ENCODE peak calls at places on chromosomes 6 and 20, in ten cellular contexts. X is spleen, B is transverse colon, M is GM23338, A is K562, Q is upper lobe of left lung, U is Panc1, H is vagina, T is prostate gland, F is breast epithelium. L is an unnamed sample.

GRCh38 chr6:101195581-101195980 is 197.9 kb upstream of the GRIK2 start:
- DNase-seq in X (no peak), B (no peak), M (no peak), A (no peak), Q (no peak), U (no peak), H (no peak), T (no peak), F (no peak), L (no peak)

GRCh38 chr20:45985573-45985972 is 13.6 kb upstream of the ZNF335 start:
- DNase-seq in X (no peak), B (no peak), M (peak), A (no peak), Q (no peak), U (no peak), H (no peak), T (no peak), F (no peak), L (no peak)

GRCh38 chr20:61663521-61664425 is 401.9 kb downstream of the TAF4 start:
- DNase-seq in X (peak), B (no peak), M (no peak), A (no peak), Q (peak), U (no peak), H (no peak), T (no peak), F (no peak), L (no peak)

GRCh38 chr20:50635676-50636600 is 55.4 kb downstream of the RIPOR3 start:
- DNase-seq in X (peak), B (peak), M (peak), A (peak), Q (peak), U (peak), H (no peak), T (peak), F (no peak), L (peak)

GRCh38 chr20:43191946-43192847 is 2.5 kb upstream of the PTPRT start:
- DNase-seq in X (no peak), B (no peak), M (peak), A (peak), Q (peak), U (no peak), H (no peak), T (no peak), F (peak), L (no peak)

GRCh38 chr6:110520188-110520956 is 44.0 kb upstream of the SLC22A16 start:
- DNase-seq in X (no peak), B (no peak), M (no peak), A (no peak), Q (no peak), U (no peak), H (peak), T (no peak), F (no peak), L (no peak)

GRCh38 chr6:13099771-13100170 is 228.6 kb downstream of the TBC1D7 start:
- DNase-seq in X (no peak), B (no peak), M (no peak), A (peak), Q (no peak), U (no peak), H (no peak), T (no peak), F (no peak), L (no peak)

GRCh38 chr6:88238065-88238464 is 71.9 kb upstream of the CNR1 start:
- DNase-seq in X (no peak), B (peak), M (peak), A (no peak), Q (no peak), U (peak), H (no peak), T (no peak), F (no peak), L (no peak)

GRCh38 chr20:761418-762381 is 6.6 kb downstream of the SLC52A3 start:
- DNase-seq in X (no peak), B (no peak), M (no peak), A (no peak), Q (peak), U (no peak), H (no peak), T (no peak), F (no peak), L (no peak)

GRCh38 chr20:23608251-23608846 is 2.6 kb upstream of the CST9 start:
- DNase-seq in X (no peak), B (no peak), M (no peak), A (no peak), Q (peak), U (no peak), H (no peak), T (no peak), F (no peak), L (no peak)

GRCh38 chr6:81486234-81486633 is 266.2 kb downstream of the TENT5A start:
- DNase-seq in X (no peak), B (no peak), M (no peak), A (no peak), Q (no peak), U (no peak), H (no peak), T (no peak), F (no peak), L (no peak)

GRCh38 chr20:4195499-4195898 is 180.1 kb upstream of the RNF24 start:
- DNase-seq in X (peak), B (no peak), M (peak), A (peak), Q (no peak), U (no peak), H (no peak), T (no peak), F (no peak), L (no peak)

GRCh38 chr6:147381734-147382133 is 126.8 kb upstream of the SAMD5 start:
- DNase-seq in X (no peak), B (no peak), M (no peak), A (no peak), Q (no peak), U (no peak), H (no peak), T (no peak), F (no peak), L (no peak)

GRCh38 chr20:62753626-62754025 is 42.6 kb upstream of the MRGBP start:
- DNase-seq in X (peak), B (no peak), M (no peak), A (no peak), Q (peak), U (no peak), H (no peak), T (no peak), F (no peak), L (no peak)

GRCh38 chr6:78436335-78436734 is 431.0 kb upstream of the IRAK1BP1 start:
- DNase-seq in X (no peak), B (no peak), M (peak), A (no peak), Q (no peak), U (no peak), H (no peak), T (no peak), F (no peak), L (no peak)

GRCh38 chr6:14804444-14805210 is 441.2 kb upstream of the JARID2 start:
- DNase-seq in X (peak), B (peak), M (no peak), A (no peak), Q (peak), U (no peak), H (no peak), T (no peak), F (peak), L (no peak)

GRCh38 chr6:451336-451735 is 59.8 kb downstream of the IRF4 start:
- DNase-seq in X (peak), B (no peak), M (no peak), A (no peak), Q (no peak), U (no peak), H (no peak), T (no peak), F (no peak), L (no peak)

GRCh38 chr6:83514877-83515466 is 2.6 kb downstream of the PRSS35 start:
- DNase-seq in X (no peak), B (no peak), M (peak), A (peak), Q (no peak), U (peak), H (no peak), T (peak), F (no peak), L (peak)

GRCh38 chr6:150767585-150768164 is 97.8 kb upstream of the MTHFD1L start:
- DNase-seq in X (no peak), B (no peak), M (peak), A (no peak), Q (no peak), U (no peak), H (no peak), T (no peak), F (no peak), L (no peak)

GRCh38 chr20:6818033-6818808 is 50.7 kb downstream of the BMP2 start:
- DNase-seq in X (no peak), B (no peak), M (peak), A (no peak), Q (no peak), U (no peak), H (no peak), T (no peak), F (no peak), L (no peak)

GRCh38 chr20:52025938-52026337 is 165.6 kb downstream of the ZFP64 start:
- DNase-seq in X (no peak), B (no peak), M (no peak), A (no peak), Q (no peak), U (no peak), H (no peak), T (no peak), F (no peak), L (no peak)

GRCh38 chr6:9437836-9438235 is 977.0 kb downstream of the TFAP2A start:
- DNase-seq in X (no peak), B (no peak), M (no peak), A (no peak), Q (no peak), U (no peak), H (no peak), T (no peak), F (no peak), L (no peak)

GRCh38 chr20:33076662-33077398 is 2.6 kb upstream of the BPIFB4 start:
- DNase-seq in X (peak), B (no peak), M (peak), A (no peak), Q (no peak), U (no peak), H (no peak), T (no peak), F (no peak), L (no peak)

GRCh38 chr6:38213275-38213674 is 393.7 kb downstream of the ZFAND3 start:
- DNase-seq in X (no peak), B (peak), M (no peak), A (no peak), Q (no peak), U (no peak), H (peak), T (no peak), F (no peak), L (peak)

GRCh38 chr20:51979226-51979625 is 176.9 kb upstream of the SALL4 start:
- DNase-seq in X (no peak), B (no peak), M (no peak), A (no peak), Q (no peak), U (no peak), H (no peak), T (no peak), F (no peak), L (no peak)

GRCh38 chr20:43774754-43775153 is 48.0 kb upstream of the GTSF1L start:
- DNase-seq in X (no peak), B (no peak), M (no peak), A (no peak), Q (no peak), U (no peak), H (no peak), T (no peak), F (no peak), L (no peak)

GRCh38 chr6:165404703-165405102 is 95.3 kb upstream of the C6orf118 start:
- DNase-seq in X (no peak), B (no peak), M (no peak), A (no peak), Q (no peak), U (no peak), H (no peak), T (no peak), F (no peak), L (no peak)

GRCh38 chr6:169409742-169410312 is 156.2 kb upstream of the THBS2 start:
- DNase-seq in X (no peak), B (no peak), M (no peak), A (no peak), Q (no peak), U (no peak), H (no peak), T (no peak), F (no peak), L (no peak)

GRCh38 chr6:6886160-6886885 is 221.4 kb upstream of the RREB1 start:
- DNase-seq in X (peak), B (peak), M (no peak), A (peak), Q (no peak), U (no peak), H (no peak), T (no peak), F (no peak), L (no peak)

GRCh38 chr6:23173231-23173630 is 603.9 kb downstream of the HDGFL1 start:
- DNase-seq in X (no peak), B (no peak), M (no peak), A (no peak), Q (no peak), U (no peak), H (no peak), T (no peak), F (no peak), L (no peak)

GRCh38 chr20:49560646-49561045 is 7.3 kb downstream of the PTGIS start:
- DNase-seq in X (no peak), B (peak), M (no peak), A (no peak), Q (no peak), U (no peak), H (no peak), T (no peak), F (no peak), L (no peak)

GRCh38 chr6:44223471-44224153 is at the start of gene SLC29A1:
- DNase-seq in X (peak), B (peak), M (peak), A (peak), Q (peak), U (no peak), H (peak), T (peak), F (peak), L (no peak)

GRCh38 chr6:96562886-96563285 is at the start of gene FHL5:
- DNase-seq in X (no peak), B (no peak), M (no peak), A (no peak), Q (no peak), U (no peak), H (no peak), T (no peak), F (no peak), L (no peak)

GRCh38 chr6:45626087-45626891 is 248.6 kb upstream of the SUPT3H start:
- DNase-seq in X (no peak), B (no peak), M (no peak), A (no peak), Q (no peak), U (no peak), H (peak), T (no peak), F (no peak), L (no peak)

GRCh38 chr20:528923-529594 is 14.5 kb downstream of the CSNK2A1 start:
- DNase-seq in X (no peak), B (no peak), M (no peak), A (no peak), Q (no peak), U (peak), H (no peak), T (no peak), F (no peak), L (no peak)

GRCh38 chr6:152648090-152648489 is 10.9 kb upstream of the SYNE1 start:
- DNase-seq in X (no peak), B (no peak), M (no peak), A (no peak), Q (no peak), U (no peak), H (no peak), T (no peak), F (no peak), L (no peak)

GRCh38 chr20:10848810-10849370 is 175.1 kb upstream of the JAG1 start:
- DNase-seq in X (no peak), B (peak), M (peak), A (no peak), Q (no peak), U (peak), H (no peak), T (no peak), F (no peak), L (no peak)

GRCh38 chr6:26118999-26119398 is 31.8 kb downstream of the HFE start:
- DNase-seq in X (no peak), B (no peak), M (no peak), A (no peak), Q (no peak), U (no peak), H (no peak), T (peak), F (no peak), L (no peak)
- H3K27ac ChIP-seq in X (no peak), B (no peak), M (no peak), A (no peak), Q (no peak), U (peak), H (no peak), T (peak), F (peak), L (peak)

DNA sequence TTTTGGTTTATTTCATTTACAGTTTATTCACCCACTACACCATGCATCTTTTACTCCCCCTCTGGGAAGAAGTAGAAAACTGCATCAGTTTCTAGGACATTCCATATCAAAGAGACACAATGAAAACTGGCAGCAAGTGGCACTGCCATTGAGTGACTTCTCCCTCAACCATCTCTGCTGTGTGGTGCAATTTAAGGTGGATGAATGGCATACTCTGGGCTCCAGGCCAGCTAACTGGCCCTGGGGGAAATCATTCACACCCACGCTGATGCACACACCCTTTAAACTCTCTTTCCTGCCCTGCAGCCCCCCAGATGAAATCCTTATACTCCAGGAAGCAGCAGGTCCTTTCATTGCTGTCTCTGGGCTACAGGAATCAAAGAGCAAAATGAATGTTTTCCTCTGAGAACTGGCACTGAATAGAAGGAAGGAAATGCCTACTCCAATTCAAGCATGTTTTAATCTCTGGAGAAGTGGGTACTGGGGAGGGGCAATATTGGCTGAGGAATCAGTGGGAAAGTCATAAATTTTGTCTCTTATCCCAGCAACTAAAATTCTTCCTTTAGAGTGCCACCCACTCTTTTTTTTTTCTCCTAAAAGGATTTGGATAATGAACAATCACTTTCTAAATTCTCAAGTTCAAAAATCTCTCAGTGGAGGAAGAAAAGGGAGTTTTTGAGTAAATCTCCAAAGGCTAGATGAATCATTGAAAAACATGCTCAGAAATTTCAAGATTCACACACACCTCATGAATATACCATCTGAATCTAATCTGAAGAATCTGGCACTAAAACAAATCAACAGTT is 16.9 kb upstream of the RFPL4B start:
- DNase-seq in X (no peak), B (no peak), M (no peak), A (no peak), Q (no peak), U (no peak), H (no peak), T (no peak), F (no peak), L (peak)
- TF ChIP-seq POLR2AphosphoS5 in X (peak), B (no peak), M (no peak), A (no peak), Q (no peak), U (no peak), H (no peak), T (no peak), F (no peak), L (peak)

GRCh38 chr6:141301779-141302178 is 830.9 kb upstream of the GJE1 start:
- DNase-seq in X (no peak), B (no peak), M (no peak), A (no peak), Q (no peak), U (no peak), H (no peak), T (no peak), F (no peak), L (no peak)

GRCh38 chr6:141309295-141309694 is 823.4 kb upstream of the GJE1 start:
- DNase-seq in X (no peak), B (no peak), M (peak), A (no peak), Q (no peak), U (no peak), H (no peak), T (no peak), F (no peak), L (no peak)

GRCh38 chr6:141307309-141307998 is 825.3 kb upstream of the GJE1 start:
- DNase-seq in X (no peak), B (no peak), M (no peak), A (no peak), Q (no peak), U (no peak), H (no peak), T (no peak), F (no peak), L (no peak)

DNA sequence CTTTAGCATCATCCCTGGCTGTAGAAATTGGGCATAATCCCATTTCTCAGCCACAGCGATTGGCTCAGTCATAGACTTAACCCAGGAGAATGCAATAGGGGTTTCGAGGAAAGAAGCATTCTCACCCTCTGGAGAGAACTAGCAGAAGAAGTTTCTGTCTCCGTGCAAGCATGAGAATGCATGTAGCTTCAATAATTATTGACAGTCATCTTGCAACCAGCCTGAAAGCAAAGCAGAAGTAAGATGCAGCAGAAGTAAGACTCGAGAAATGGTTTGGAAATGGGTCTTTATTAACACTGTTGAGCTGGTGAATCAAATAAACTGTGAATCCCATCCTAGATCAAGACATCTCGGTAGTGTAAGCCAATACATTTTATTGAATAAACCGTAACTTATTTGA is 828.8 kb upstream of the GJE1 start:
- DNase-seq in X (no peak), B (no peak), M (no peak), A (no peak), Q (no peak), U (no peak), H (no peak), T (no peak), F (no peak), L (no peak)
- H3K27ac ChIP-seq in X (no peak), B (no peak), M (no peak), A (no peak), Q (no peak), U (no peak), H (no peak), T (no peak), F (no peak), L (no peak)

GRCh38 chr20:53070224-53070623 is 98.1 kb downstream of the TSHZ2 start:
- DNase-seq in X (no peak), B (no peak), M (no peak), A (no peak), Q (no peak), U (no peak), H (no peak), T (no peak), F (no peak), L (no peak)

GRCh38 chr20:53072923-53073579 is 100.9 kb downstream of the TSHZ2 start:
- DNase-seq in X (no peak), B (no peak), M (no peak), A (no peak), Q (no peak), U (no peak), H (no peak), T (no peak), F (no peak), L (no peak)

GRCh38 chr20:53069121-53069520 is 97.0 kb downstream of the TSHZ2 start:
- DNase-seq in X (no peak), B (no peak), M (no peak), A (no peak), Q (no peak), U (no peak), H (no peak), T (no peak), F (no peak), L (no peak)

GRCh38 chr20:53071833-53072232 is 99.7 kb downstream of the TSHZ2 start:
- DNase-seq in X (no peak), B (no peak), M (no peak), A (no peak), Q (no peak), U (no peak), H (no peak), T (no peak), F (no peak), L (no peak)

DNA sequence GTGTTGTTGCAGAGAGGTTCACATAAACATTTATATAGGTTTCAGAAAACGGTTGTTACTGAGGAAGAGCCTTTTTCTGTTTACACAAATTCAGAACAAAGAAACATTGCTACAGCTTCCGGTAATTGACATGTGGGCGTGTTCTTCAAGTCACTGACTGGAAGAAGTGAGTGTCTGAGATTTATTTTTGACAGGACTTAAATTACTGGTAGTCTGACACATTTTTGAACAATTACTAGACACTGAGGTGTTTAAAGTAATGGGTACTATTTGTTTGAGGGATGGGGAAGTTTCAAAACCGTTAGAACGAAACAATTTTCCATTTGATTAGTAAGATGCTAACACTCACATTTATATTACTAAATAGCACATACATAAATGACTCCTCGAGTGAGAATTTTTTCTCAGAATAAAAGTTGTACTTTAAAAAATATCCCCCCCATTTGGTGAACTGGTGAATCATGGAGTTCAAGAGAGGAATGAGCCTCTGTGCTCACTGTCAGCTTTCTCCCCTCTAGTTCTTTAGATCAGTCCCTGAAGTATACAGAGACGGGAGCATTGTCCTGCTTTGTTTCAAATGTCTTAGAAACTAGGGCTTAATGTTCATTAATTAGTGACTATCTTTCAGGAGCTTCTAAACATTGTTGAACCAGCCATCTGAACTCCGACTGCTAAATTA is 98.7 kb downstream of the TSHZ2 start:
- DNase-seq in X (no peak), B (no peak), M (no peak), A (no peak), Q (no peak), U (no peak), H (no peak), T (no peak), F (no peak), L (no peak)
- TF ChIP-seq POLR2AphosphoS5 in X (no peak), B (no peak), M (no peak), A (no peak), Q (no peak), U (no peak), H (peak), T (peak), F (no peak), L (no peak)

L was measured in SK-N-MC.